ENCODE peak calls at places on chromosomes 11 and 22, in eight cellular contexts. Y is HFF-Myc; M is cortex of kidney; X is activated CD4-positive, alpha-beta T cell treated with anti-CD3 and anti-CD28 coated beads, Interleukin-2, amount 50 U/mL, for 4 hours; P is bronchial epithelial cell; F is ecto neural progenitor cell; R is NCI-H1092; W is endodermal cell. Q is an unnamed sample.

GRCh38 chr22:24128024-24128423 is 53.3 kb upstream of the SUSD2 start:
- DNase-seq in Y (no peak), M (no peak), X (no peak), P (no peak), F (no peak), R (no peak), W (no peak), Q (no peak)

GRCh38 chr11:95922536-95923440 is 1.1 kb downstream of the MTMR2 start:
- DNase-seq in Y (no peak), M (no peak), X (no peak), P (peak; percentile 12), F (no peak), R (no peak), W (no peak), Q (no peak)

GRCh38 chr22:42641801-42642413 is 1.5 kb upstream of the ATP5MGL start:
- DNase-seq in Y (no peak), M (no peak), X (no peak), P (no peak), F (no peak), R (no peak), W (no peak), Q (no peak)

GRCh38 chr11:74154621-74155281 is 16.1 kb downstream of the C2CD3 start:
- DNase-seq in Y (no peak), M (no peak), X (no peak), P (no peak), F (no peak), R (no peak), W (no peak), Q (no peak)

GRCh38 chr11:75577198-75577597 is 15.1 kb downstream of the SERPINH1 start:
- DNase-seq in Y (no peak), M (no peak), X (peak; percentile 66), P (peak; percentile 27), F (no peak), R (no peak), W (peak; percentile 88), Q (no peak)

GRCh38 chr22:17436382-17436951 is 67.2 kb downstream of the CECR2 start:
- DNase-seq in Y (no peak), M (no peak), X (no peak), P (no peak), F (no peak), R (no peak), W (no peak), Q (no peak)

GRCh38 chr22:44360686-44361381 is 48.1 kb upstream of the SHISAL1 start:
- DNase-seq in Y (peak; percentile 47), M (no peak), X (no peak), P (peak; percentile 90), F (no peak), R (no peak), W (peak; percentile 57), Q (no peak)

GRCh38 chr22:46795845-46796565 is 33.6 kb downstream of the TBC1D22A start:
- DNase-seq in Y (no peak), M (no peak), X (no peak), P (no peak), F (no peak), R (no peak), W (no peak), Q (no peak)

GRCh38 chr22:43844560-43845545 is 17.5 kb downstream of the SULT4A1 start:
- DNase-seq in Y (no peak), M (no peak), X (no peak), P (no peak), F (no peak), R (no peak), W (no peak), Q (no peak)

GRCh38 chr11:65135633-65136145 is 1.4 kb upstream of the SYVN1 start:
- DNase-seq in Y (no peak), M (no peak), X (no peak), P (no peak), F (no peak), R (no peak), W (no peak), Q (no peak)

GRCh38 chr22:39478461-39478860 is 21.6 kb downstream of the MGAT3 start:
- DNase-seq in Y (no peak), M (no peak), X (no peak), P (no peak), F (no peak), R (no peak), W (peak; percentile 92), Q (no peak)

GRCh38 chr22:50215297-50216049 is 14.7 kb downstream of the SELENOO start:
- DNase-seq in Y (no peak), M (no peak), X (no peak), P (no peak), F (no peak), R (no peak), W (no peak), Q (no peak)

GRCh38 chr11:84558085-84558905 is 1068.8 kb downstream of the DLG2 start:
- DNase-seq in Y (peak; percentile 5), M (no peak), X (no peak), P (peak; percentile 47), F (no peak), R (peak; percentile 26), W (peak; percentile 70), Q (no peak)

GRCh38 chr11:113773092-113773415 is 438 bp downstream of the ZW10 start:
- DNase-seq in Y (no peak), M (no peak), X (no peak), P (peak; percentile 18), F (no peak), R (no peak), W (no peak), Q (no peak)

GRCh38 chr11:68016161-68016903 is 6.2 kb downstream of the ALDH3B1 start:
- DNase-seq in Y (no peak), M (no peak), X (no peak), P (no peak), F (no peak), R (no peak), W (no peak), Q (no peak)

GRCh38 chr11:12285106-12285505 is 92.3 kb upstream of the PARVA start:
- DNase-seq in Y (peak; percentile 81), M (no peak), X (no peak), P (peak; percentile 68), F (no peak), R (no peak), W (no peak), Q (no peak)

GRCh38 chr11:123166095-123166559 is 28.9 kb downstream of the CLMP start:
- DNase-seq in Y (no peak), M (no peak), X (no peak), P (peak; percentile 61), F (peak; percentile 67), R (no peak), W (peak; percentile 94), Q (no peak)

GRCh38 chr11:109329716-109330115 is 92.3 kb upstream of the C11orf87 start:
- DNase-seq in Y (no peak), M (no peak), X (no peak), P (peak; percentile 18), F (no peak), R (no peak), W (no peak), Q (no peak)

GRCh38 chr11:34830035-34830434 is 86.1 kb downstream of the APIP start:
- DNase-seq in Y (no peak), M (no peak), X (no peak), P (no peak), F (no peak), R (no peak), W (no peak), Q (no peak)

GRCh38 chr11:101912823-101913284 is 2.0 kb upstream of the CEP126 start:
- DNase-seq in Y (no peak), M (no peak), X (no peak), P (peak; percentile 15), F (no peak), R (no peak), W (no peak), Q (no peak)

GRCh38 chr11:117817213-117818035 is 7.1 kb downstream of the FXYD2 start:
- DNase-seq in Y (peak; percentile 62), M (no peak), X (peak; percentile 90), P (peak; percentile 53), F (peak; percentile 93), R (peak; percentile 73), W (peak; percentile 97), Q (no peak)

Q was measured in NCI-H1048.